ENCODE peak calls at places on chromosomes 2 and 18, in eight cellular contexts. J is lower lobe of right lung, F is ovary, S is OCI-LY7, M is fibroblast of lung, V is neural progenitor cell, H is aorta, N is testis. I is an unnamed sample. For H3K4me1, the result is how much of the 10 kb centered on the place peaks cover.

GRCh38 chr2:42312106-42312505 is 48.9 kb downstream of the COX7A2L start:
- DNase-seq in J (no peak), F (no peak), S (no peak), M (no peak), V (no peak), H (no peak), N (no peak), I (no peak)

GRCh38 chr2:144950874-144951560 is 431.1 kb upstream of the ZEB2 start:
- DNase-seq in J (no peak), F (no peak), S (no peak), M (peak), V (no peak), H (no peak), N (no peak), I (peak)

GRCh38 chr2:1051075-1051474 is 100.4 kb downstream of the SNTG2 start:
- DNase-seq in J (no peak), F (no peak), S (no peak), M (peak), V (no peak), H (no peak), N (no peak), I (peak)

GRCh38 chr18:29449424-29449823 is 1272.5 kb upstream of the CDH2 start:
- DNase-seq in J (no peak), F (no peak), S (no peak), M (peak), V (no peak), H (no peak), N (no peak), I (peak)

GRCh38 chr18:50275503-50276036 is 5.8 kb downstream of the MBD1 start:
- DNase-seq in J (no peak), F (no peak), S (no peak), M (no peak), V (no peak), H (no peak), N (no peak), I (no peak)

GRCh38 chr18:48663931-48664847 is 125.4 kb downstream of the CTIF start:
- DNase-seq in J (peak), F (peak), S (peak), M (peak), V (peak), H (peak), N (peak), I (peak)

GRCh38 chr2:72555943-72556342 is 269.9 kb downstream of the EXOC6B start:
- DNase-seq in J (no peak), F (no peak), S (no peak), M (no peak), V (no peak), H (no peak), N (no peak), I (no peak)

GRCh38 chr2:68032702-68033101 is 30.1 kb downstream of the C1D start:
- DNase-seq in J (no peak), F (no peak), S (no peak), M (no peak), V (no peak), H (no peak), N (no peak), I (no peak)

GRCh38 chr2:240913810-240914644 is 7.9 kb downstream of the CROCC2 start:
- DNase-seq in J (peak), F (peak), S (peak), M (peak), V (peak), H (peak), N (peak), I (peak)

GRCh38 chr2:235543126-235543750 is 49.4 kb downstream of the AGAP1 start:
- DNase-seq in J (no peak), F (no peak), S (no peak), M (no peak), V (no peak), H (no peak), N (no peak), I (no peak)

GRCh38 chr2:176491172-176491904 is 222.1 kb downstream of the MTX2 start:
- DNase-seq in J (no peak), F (peak), S (peak), M (peak), V (no peak), H (no peak), N (peak), I (peak)

GRCh38 chr2:66377832-66378231 is 57.1 kb upstream of the MEIS1 start:
- DNase-seq in J (no peak), F (no peak), S (no peak), M (no peak), V (no peak), H (no peak), N (no peak), I (no peak)

GRCh38 chr18:78492064-78492812 is 487.4 kb upstream of the SALL3 start:
- DNase-seq in J (no peak), F (no peak), S (no peak), M (no peak), V (no peak), H (no peak), N (no peak), I (no peak)

GRCh38 chr18:37274309-37274987 is 291.1 kb downstream of the CELF4 start:
- DNase-seq in J (no peak), F (no peak), S (no peak), M (no peak), V (no peak), H (no peak), N (no peak), I (no peak)

GRCh38 chr18:79940126-79940813 is 11.2 kb downstream of the SLC66A2 start:
- DNase-seq in J (peak), F (peak), S (no peak), M (no peak), V (no peak), H (peak), N (peak), I (no peak)

DNA sequence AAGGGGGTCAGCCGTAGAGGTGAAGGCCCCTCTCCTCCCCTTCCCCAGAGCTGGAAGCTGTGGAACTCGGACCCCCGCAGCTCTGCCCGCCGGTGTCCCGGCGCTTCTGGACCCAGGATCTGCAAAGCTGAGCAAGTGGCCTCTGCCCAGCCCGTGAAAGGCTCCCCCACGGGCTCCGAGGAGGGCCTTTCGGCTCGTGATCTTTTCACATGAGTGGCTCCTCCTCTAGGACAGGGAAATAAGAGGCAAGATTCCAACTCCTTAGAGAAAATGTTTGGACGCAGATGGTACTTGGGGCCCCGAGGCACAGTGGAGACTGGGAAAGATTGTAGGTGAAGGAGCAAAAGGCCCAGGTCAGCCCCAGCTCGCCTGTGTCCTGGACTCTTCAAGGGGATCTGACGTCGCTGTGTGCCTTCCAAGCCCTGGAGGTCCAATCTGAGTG is 48.2 kb upstream of the SP3 start:
- DNase-seq in J (peak), F (peak), S (no peak), M (peak), V (peak), H (peak), N (peak), I (no peak)
- H3K4me3 ChIP-seq in J (peak), F (peak), S (no peak), M (peak), V (peak), H (peak), N (peak), I (no peak)

GRCh38 chr18:24094561-24094960 is 44.3 kb upstream of the CABYR start:
- DNase-seq in J (no peak), F (no peak), S (peak), M (no peak), V (no peak), H (no peak), N (no peak), I (peak)

GRCh38 chr18:24090876-24091275 is 48.0 kb upstream of the CABYR start:
- DNase-seq in J (no peak), F (no peak), S (no peak), M (no peak), V (no peak), H (no peak), N (no peak), I (no peak)

GRCh38 chr18:24095976-24096375 is 42.9 kb upstream of the CABYR start:
- DNase-seq in J (no peak), F (no peak), S (no peak), M (no peak), V (no peak), H (no peak), N (no peak), I (no peak)
- H3K4me1 ChIP-seq in J (under half), F (under half), S (under half), M (under half), V (under half), H (under half), N (under half), I (under half)

GRCh38 chr18:34697233-34697632 is 12.9 kb upstream of the DTNA start:
- DNase-seq in J (no peak), F (no peak), S (no peak), M (no peak), V (no peak), H (no peak), N (no peak), I (no peak)

GRCh38 chr18:34697891-34698290 is 12.2 kb upstream of the DTNA start:
- DNase-seq in J (no peak), F (no peak), S (no peak), M (no peak), V (no peak), H (no peak), N (no peak), I (no peak)

GRCh38 chr18:34702814-34703213 is 7.3 kb upstream of the DTNA start:
- DNase-seq in J (no peak), F (no peak), S (no peak), M (no peak), V (no peak), H (no peak), N (no peak), I (no peak)

GRCh38 chr18:34704823-34705222 is 5.3 kb upstream of the DTNA start:
- DNase-seq in J (no peak), F (no peak), S (no peak), M (no peak), V (no peak), H (no peak), N (no peak), I (no peak)

DNA sequence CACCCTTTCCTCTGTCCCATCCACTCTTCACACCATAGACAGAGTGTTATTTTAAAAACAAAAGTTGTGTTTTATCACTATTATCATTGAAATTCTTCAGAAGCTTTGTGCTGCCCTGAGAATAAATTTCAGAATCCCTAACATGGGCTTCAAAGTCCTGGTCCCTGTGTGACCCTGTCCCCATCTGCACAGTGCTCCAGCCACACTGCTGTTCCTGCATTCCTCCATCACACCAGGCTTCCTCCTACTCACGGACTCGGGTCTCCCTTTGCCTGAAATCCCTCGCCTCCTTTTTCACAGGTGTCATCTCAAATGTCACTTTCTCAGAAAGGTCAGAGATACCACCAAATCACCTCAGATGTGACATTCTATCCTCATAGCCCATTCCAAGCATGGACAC is 8.2 kb upstream of the DTNA start:
- DNase-seq in J (no peak), F (no peak), S (no peak), M (no peak), V (no peak), H (no peak), N (no peak), I (no peak)
- H3K4me3 ChIP-seq in J (no peak), F (no peak), S (no peak), M (no peak), V (no peak), H (no peak), N (no peak), I (no peak)

DNA sequence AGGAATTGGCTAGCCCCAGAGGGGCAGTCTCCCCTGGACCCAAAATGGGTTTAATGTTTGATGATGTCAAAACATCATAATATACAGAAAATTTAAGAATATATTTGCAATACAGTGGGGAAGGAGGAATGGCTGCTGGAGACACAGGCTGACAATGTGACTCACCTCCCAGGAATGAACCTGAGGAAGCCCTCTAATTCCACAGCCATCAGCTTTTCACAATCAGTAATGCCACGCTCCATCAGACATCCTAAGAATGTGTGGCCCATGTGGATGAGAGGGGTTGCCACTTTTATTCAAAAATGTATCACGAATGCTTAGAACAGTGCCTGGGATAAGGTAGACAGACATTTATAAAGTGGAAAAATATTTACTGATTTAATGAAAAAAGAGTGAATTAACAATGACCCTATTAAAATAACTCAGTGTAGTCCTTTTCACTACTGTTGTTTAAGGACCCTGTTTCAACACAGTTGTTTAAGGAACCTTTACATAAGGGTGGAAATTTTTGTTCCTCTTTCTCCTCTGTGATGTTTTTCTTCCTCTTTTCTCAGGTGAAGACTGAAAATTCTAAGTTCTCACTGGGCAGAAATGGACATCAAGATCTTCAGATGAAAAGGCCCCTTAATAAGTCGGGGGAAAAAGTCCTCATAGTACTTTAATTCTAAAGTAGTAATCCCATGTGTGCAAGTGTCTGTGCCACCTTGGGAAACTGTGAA is 17.5 kb upstream of the TMEM163 start:
- DNase-seq in J (no peak), F (no peak), S (peak), M (no peak), V (peak), H (no peak), N (no peak), I (peak)
- H3K4me1 ChIP-seq in J (under half), F (under half), S (half or more), M (under half), V (under half), H (under half), N (under half), I (under half)

GRCh38 chr2:101341421-101341820 is 32.9 kb upstream of the RNF149 start:
- DNase-seq in J (peak), F (no peak), S (no peak), M (no peak), V (no peak), H (no peak), N (no peak), I (no peak)

GRCh38 chr2:101342625-101343008 is 34.1 kb upstream of the RNF149 start:
- DNase-seq in J (no peak), F (no peak), S (no peak), M (no peak), V (no peak), H (no peak), N (no peak), I (no peak)

GRCh38 chr2:101340141-101340541 is 31.6 kb upstream of the RNF149 start:
- DNase-seq in J (no peak), F (no peak), S (no peak), M (peak), V (peak), H (no peak), N (peak), I (peak)

GRCh38 chr2:101344173-101344572 is 35.7 kb upstream of the RNF149 start:
- DNase-seq in J (no peak), F (no peak), S (no peak), M (no peak), V (no peak), H (no peak), N (no peak), I (no peak)

GRCh38 chr2:101341901-101342624 is 33.6 kb upstream of the RNF149 start:
- DNase-seq in J (peak), F (peak), S (peak), M (peak), V (peak), H (peak), N (peak), I (peak)
- H3K4me3 ChIP-seq in J (no peak), F (no peak), S (no peak), M (no peak), V (no peak), H (no peak), N (no peak), I (no peak)

I was measured in mesenchymal stem cell.